ENCODE peak calls at places on chromosome 18, in nine cellular contexts. Y is HS-27A; T is left lung; R is activated CD8-positive, alpha-beta memory T cell treated with anti-CD3 and anti-CD28 coated beads for 4 hours; J is cardiac fibroblast; Q is NCI-H510A; G is HEK293T; W is pons; V is NCI-H1417. K is an unnamed sample.

GRCh38 chr18:5275872-5276271 is 19.7 kb downstream of the ZBTB14 start:
- DNase-seq in Y (no peak), T (no peak), R (no peak), J (no peak), Q (no peak), G (no peak), W (no peak), V (no peak), K (no peak)

GRCh38 chr18:73615506-73615905 is 532.1 kb downstream of the FBXO15 start:
- DNase-seq in Y (no peak), T (no peak), R (no peak), J (no peak), Q (no peak), G (no peak), W (no peak), V (no peak), K (peak)

GRCh38 chr18:12638634-12639124 is 19.2 kb downstream of the SPIRE1 start:
- DNase-seq in Y (no peak), T (no peak), R (no peak), J (no peak), Q (no peak), G (no peak), W (no peak), V (no peak), K (no peak)

GRCh38 chr18:32460046-32460785 is 10.5 kb downstream of the GAREM1 start:
- DNase-seq in Y (no peak), T (no peak), R (no peak), J (no peak), Q (no peak), G (no peak), W (peak), V (no peak), K (no peak)

GRCh38 chr18:7116832-7117389 is 686 bp downstream of the LAMA1 start:
- DNase-seq in Y (no peak), T (no peak), R (no peak), J (no peak), Q (peak), G (peak), W (no peak), V (no peak), K (no peak)

GRCh38 chr18:12597775-12598174 is 60.1 kb downstream of the SPIRE1 start:
- DNase-seq in Y (peak), T (peak), R (no peak), J (peak), Q (no peak), G (no peak), W (no peak), V (no peak), K (peak)

GRCh38 chr18:67776929-67777328 is 260.4 kb upstream of the DSEL start:
- DNase-seq in Y (peak), T (no peak), R (no peak), J (peak), Q (no peak), G (no peak), W (no peak), V (peak), K (no peak)

GRCh38 chr18:3652380-3653262 is 202.6 kb downstream of the TGIF1 start:
- DNase-seq in Y (peak), T (no peak), R (peak), J (peak), Q (peak), G (peak), W (peak), V (no peak), K (peak)

GRCh38 chr18:27713727-27714080 is 463.2 kb downstream of the CDH2 start:
- DNase-seq in Y (peak), T (no peak), R (no peak), J (peak), Q (no peak), G (no peak), W (no peak), V (no peak), K (no peak)

GRCh38 chr18:65750421-65751144 is at the start of gene CDH7:
- DNase-seq in Y (no peak), T (peak), R (no peak), J (no peak), Q (peak), G (peak), W (no peak), V (peak), K (no peak)

GRCh38 chr18:44579028-44579692 is 101.5 kb upstream of the SETBP1 start:
- DNase-seq in Y (peak), T (no peak), R (no peak), J (peak), Q (no peak), G (peak), W (no peak), V (no peak), K (peak)

GRCh38 chr18:5106730-5107129 is 90.3 kb downstream of the AKAIN1 start:
- DNase-seq in Y (no peak), T (no peak), R (no peak), J (no peak), Q (no peak), G (no peak), W (no peak), V (no peak), K (no peak)

GRCh38 chr18:80033181-80034067 is 810 bp upstream of the RBFA start:
- DNase-seq in Y (peak), T (peak), R (peak), J (peak), Q (no peak), G (no peak), W (peak), V (no peak), K (no peak)

GRCh38 chr18:58225101-58225500 is 181.1 kb downstream of the NEDD4L start:
- DNase-seq in Y (no peak), T (no peak), R (no peak), J (no peak), Q (no peak), G (no peak), W (no peak), V (no peak), K (no peak)

GRCh38 chr18:60070631-60071030 is 170.8 kb downstream of the PMAIP1 start:
- DNase-seq in Y (no peak), T (no peak), R (no peak), J (no peak), Q (no peak), G (no peak), W (no peak), V (no peak), K (no peak)

GRCh38 chr18:23950644-23951043 is 63.9 kb upstream of the TTC39C start:
- DNase-seq in Y (no peak), T (no peak), R (no peak), J (no peak), Q (no peak), G (no peak), W (no peak), V (no peak), K (no peak)

GRCh38 chr18:71808576-71808975 is 735.6 kb downstream of the CBLN2 start:
- DNase-seq in Y (no peak), T (no peak), R (no peak), J (no peak), Q (no peak), G (no peak), W (no peak), V (no peak), K (peak)

GRCh38 chr18:26640541-26640940 is 92.2 kb upstream of the KCTD1 start:
- DNase-seq in Y (no peak), T (no peak), R (no peak), J (no peak), Q (no peak), G (no peak), W (no peak), V (no peak), K (no peak)